ENCODE peak calls at places on chromosomes 6 and 20, in nine cellular contexts. One of them, this sample, is unnamed.

GRCh38 chr20:62891111-62891510 is 29.5 kb upstream of the TCFL5 start:
- DNase-seq in aorta: no peak
- DNase-seq in non-pigmented ciliary epithelial cell: no peak
- DNase-seq in activated T-cell treated with anti-CD3 and anti-CD28 coated beads for 1 hour: peak
- DNase-seq in Right ventricle myocardium superior: no peak
- DNase-seq in stimulated activated naive CD8-positive, alpha-beta T cell treated with anti-CD3 and anti-CD28 coated beads, Interleukin-15, Interleukin-2, amounts not matched to agents 100 U/mL and 50 U/mL, for 24 hours: no peak
- DNase-seq in fibroblast of villous mesenchyme: no peak
- DNase-seq in Right ventricle myocardium inferior: no peak
- DNase-seq in naive B cell: no peak
- DNase-seq in this sample: peak

GRCh38 chr6:72739368-72739779 is 117.5 kb downstream of the KCNQ5 start:
- DNase-seq in Right ventricle myocardium superior: no peak
- DNase-seq in non-pigmented ciliary epithelial cell: no peak
- DNase-seq in activated T-cell treated with anti-CD3 and anti-CD28 coated beads for 1 hour: no peak
- DNase-seq in aorta: no peak
- DNase-seq in naive B cell: no peak
- DNase-seq in Right ventricle myocardium inferior: no peak
- DNase-seq in fibroblast of villous mesenchyme: no peak
- DNase-seq in stimulated activated naive CD8-positive, alpha-beta T cell treated with anti-CD3 and anti-CD28 coated beads, Interleukin-15, Interleukin-2, amounts not matched to agents 100 U/mL and 50 U/mL, for 24 hours: no peak
- DNase-seq in this sample: no peak

GRCh38 chr6:5083307-5083583 is 1.9 kb upstream of the PPP1R3G start:
- DNase-seq in non-pigmented ciliary epithelial cell: no peak
- DNase-seq in Right ventricle myocardium inferior: no peak
- DNase-seq in activated T-cell treated with anti-CD3 and anti-CD28 coated beads for 1 hour: no peak
- DNase-seq in stimulated activated naive CD8-positive, alpha-beta T cell treated with anti-CD3 and anti-CD28 coated beads, Interleukin-15, Interleukin-2, amounts not matched to agents 100 U/mL and 50 U/mL, for 24 hours: no peak
- DNase-seq in Right ventricle myocardium superior: no peak
- DNase-seq in aorta: no peak
- DNase-seq in naive B cell: no peak
- DNase-seq in fibroblast of villous mesenchyme: no peak
- DNase-seq in this sample: no peak

GRCh38 chr6:124870611-124871201 is 91.5 kb upstream of the RNF217 start:
- DNase-seq in activated T-cell treated with anti-CD3 and anti-CD28 coated beads for 1 hour: no peak
- DNase-seq in stimulated activated naive CD8-positive, alpha-beta T cell treated with anti-CD3 and anti-CD28 coated beads, Interleukin-15, Interleukin-2, amounts not matched to agents 100 U/mL and 50 U/mL, for 24 hours: no peak
- DNase-seq in fibroblast of villous mesenchyme: peak
- DNase-seq in non-pigmented ciliary epithelial cell: no peak
- DNase-seq in Right ventricle myocardium superior: no peak
- DNase-seq in Right ventricle myocardium inferior: no peak
- DNase-seq in aorta: no peak
- DNase-seq in naive B cell: no peak
- DNase-seq in this sample: no peak

GRCh38 chr6:50927816-50928215 is 109.1 kb downstream of the TFAP2B start:
- DNase-seq in activated T-cell treated with anti-CD3 and anti-CD28 coated beads for 1 hour: no peak
- DNase-seq in stimulated activated naive CD8-positive, alpha-beta T cell treated with anti-CD3 and anti-CD28 coated beads, Interleukin-15, Interleukin-2, amounts not matched to agents 100 U/mL and 50 U/mL, for 24 hours: no peak
- DNase-seq in naive B cell: no peak
- DNase-seq in fibroblast of villous mesenchyme: no peak
- DNase-seq in Right ventricle myocardium superior: no peak
- DNase-seq in Right ventricle myocardium inferior: no peak
- DNase-seq in non-pigmented ciliary epithelial cell: peak
- DNase-seq in aorta: no peak
- DNase-seq in this sample: no peak

GRCh38 chr6:45480697-45481415 is 103.1 kb upstream of the SUPT3H start:
- DNase-seq in stimulated activated naive CD8-positive, alpha-beta T cell treated with anti-CD3 and anti-CD28 coated beads, Interleukin-15, Interleukin-2, amounts not matched to agents 100 U/mL and 50 U/mL, for 24 hours: no peak
- DNase-seq in activated T-cell treated with anti-CD3 and anti-CD28 coated beads for 1 hour: no peak
- DNase-seq in Right ventricle myocardium superior: no peak
- DNase-seq in naive B cell: no peak
- DNase-seq in non-pigmented ciliary epithelial cell: no peak
- DNase-seq in aorta: no peak
- DNase-seq in Right ventricle myocardium inferior: no peak
- DNase-seq in fibroblast of villous mesenchyme: no peak
- DNase-seq in this sample: no peak

GRCh38 chr20:49400904-49401303 is 81.6 kb downstream of the KCNB1 start:
- DNase-seq in non-pigmented ciliary epithelial cell: no peak
- DNase-seq in fibroblast of villous mesenchyme: no peak
- DNase-seq in naive B cell: no peak
- DNase-seq in Right ventricle myocardium inferior: no peak
- DNase-seq in aorta: no peak
- DNase-seq in Right ventricle myocardium superior: no peak
- DNase-seq in stimulated activated naive CD8-positive, alpha-beta T cell treated with anti-CD3 and anti-CD28 coated beads, Interleukin-15, Interleukin-2, amounts not matched to agents 100 U/mL and 50 U/mL, for 24 hours: no peak
- DNase-seq in activated T-cell treated with anti-CD3 and anti-CD28 coated beads for 1 hour: no peak
- DNase-seq in this sample: no peak

GRCh38 chr6:132703936-132704335 is 9.9 kb downstream of the VNN1 start:
- DNase-seq in non-pigmented ciliary epithelial cell: no peak
- DNase-seq in aorta: no peak
- DNase-seq in activated T-cell treated with anti-CD3 and anti-CD28 coated beads for 1 hour: no peak
- DNase-seq in stimulated activated naive CD8-positive, alpha-beta T cell treated with anti-CD3 and anti-CD28 coated beads, Interleukin-15, Interleukin-2, amounts not matched to agents 100 U/mL and 50 U/mL, for 24 hours: no peak
- DNase-seq in naive B cell: no peak
- DNase-seq in fibroblast of villous mesenchyme: no peak
- DNase-seq in Right ventricle myocardium superior: no peak
- DNase-seq in Right ventricle myocardium inferior: no peak
- DNase-seq in this sample: no peak

GRCh38 chr6:85357651-85358050 is 92.2 kb upstream of the NT5E start:
- DNase-seq in activated T-cell treated with anti-CD3 and anti-CD28 coated beads for 1 hour: no peak
- DNase-seq in non-pigmented ciliary epithelial cell: no peak
- DNase-seq in naive B cell: no peak
- DNase-seq in Right ventricle myocardium inferior: no peak
- DNase-seq in stimulated activated naive CD8-positive, alpha-beta T cell treated with anti-CD3 and anti-CD28 coated beads, Interleukin-15, Interleukin-2, amounts not matched to agents 100 U/mL and 50 U/mL, for 24 hours: no peak
- DNase-seq in aorta: no peak
- DNase-seq in Right ventricle myocardium superior: no peak
- DNase-seq in fibroblast of villous mesenchyme: no peak
- DNase-seq in this sample: no peak

GRCh38 chr6:57248311-57248895 is 26.3 kb upstream of the RAB23 start:
- DNase-seq in Right ventricle myocardium superior: no peak
- DNase-seq in naive B cell: no peak
- DNase-seq in aorta: no peak
- DNase-seq in non-pigmented ciliary epithelial cell: no peak
- DNase-seq in stimulated activated naive CD8-positive, alpha-beta T cell treated with anti-CD3 and anti-CD28 coated beads, Interleukin-15, Interleukin-2, amounts not matched to agents 100 U/mL and 50 U/mL, for 24 hours: no peak
- DNase-seq in activated T-cell treated with anti-CD3 and anti-CD28 coated beads for 1 hour: no peak
- DNase-seq in fibroblast of villous mesenchyme: no peak
- DNase-seq in Right ventricle myocardium inferior: no peak
- DNase-seq in this sample: no peak

GRCh38 chr6:106591111-106591825 is 38.0 kb downstream of the RTN4IP1 start:
- DNase-seq in aorta: peak
- DNase-seq in stimulated activated naive CD8-positive, alpha-beta T cell treated with anti-CD3 and anti-CD28 coated beads, Interleukin-15, Interleukin-2, amounts not matched to agents 100 U/mL and 50 U/mL, for 24 hours: no peak
- DNase-seq in Right ventricle myocardium inferior: no peak
- DNase-seq in activated T-cell treated with anti-CD3 and anti-CD28 coated beads for 1 hour: no peak
- DNase-seq in fibroblast of villous mesenchyme: peak
- DNase-seq in Right ventricle myocardium superior: no peak
- DNase-seq in non-pigmented ciliary epithelial cell: peak
- DNase-seq in naive B cell: no peak
- DNase-seq in this sample: peak

GRCh38 chr6:127641905-127642304 is 64.9 kb downstream of the C6orf58 start:
- DNase-seq in naive B cell: no peak
- DNase-seq in aorta: no peak
- DNase-seq in Right ventricle myocardium inferior: no peak
- DNase-seq in non-pigmented ciliary epithelial cell: peak
- DNase-seq in stimulated activated naive CD8-positive, alpha-beta T cell treated with anti-CD3 and anti-CD28 coated beads, Interleukin-15, Interleukin-2, amounts not matched to agents 100 U/mL and 50 U/mL, for 24 hours: peak
- DNase-seq in activated T-cell treated with anti-CD3 and anti-CD28 coated beads for 1 hour: no peak
- DNase-seq in Right ventricle myocardium superior: no peak
- DNase-seq in fibroblast of villous mesenchyme: peak
- DNase-seq in this sample: no peak

GRCh38 chr6:31272431-31272830 is 539 bp upstream of the HLA-C start:
- DNase-seq in Right ventricle myocardium inferior: no peak
- DNase-seq in naive B cell: no peak
- DNase-seq in Right ventricle myocardium superior: no peak
- DNase-seq in non-pigmented ciliary epithelial cell: no peak
- DNase-seq in fibroblast of villous mesenchyme: peak
- DNase-seq in aorta: no peak
- DNase-seq in stimulated activated naive CD8-positive, alpha-beta T cell treated with anti-CD3 and anti-CD28 coated beads, Interleukin-15, Interleukin-2, amounts not matched to agents 100 U/mL and 50 U/mL, for 24 hours: no peak
- DNase-seq in activated T-cell treated with anti-CD3 and anti-CD28 coated beads for 1 hour: no peak
- DNase-seq in this sample: no peak

GRCh38 chr6:72861935-72862432 is 240.1 kb downstream of the KCNQ5 start:
- DNase-seq in activated T-cell treated with anti-CD3 and anti-CD28 coated beads for 1 hour: no peak
- DNase-seq in Right ventricle myocardium inferior: peak
- DNase-seq in stimulated activated naive CD8-positive, alpha-beta T cell treated with anti-CD3 and anti-CD28 coated beads, Interleukin-15, Interleukin-2, amounts not matched to agents 100 U/mL and 50 U/mL, for 24 hours: peak
- DNase-seq in Right ventricle myocardium superior: no peak
- DNase-seq in aorta: peak
- DNase-seq in naive B cell: no peak
- DNase-seq in fibroblast of villous mesenchyme: peak
- DNase-seq in non-pigmented ciliary epithelial cell: no peak
- DNase-seq in this sample: peak

GRCh38 chr6:139903411-139904157 is 529.1 kb upstream of the CITED2 start:
- DNase-seq in Right ventricle myocardium inferior: no peak
- DNase-seq in activated T-cell treated with anti-CD3 and anti-CD28 coated beads for 1 hour: no peak
- DNase-seq in stimulated activated naive CD8-positive, alpha-beta T cell treated with anti-CD3 and anti-CD28 coated beads, Interleukin-15, Interleukin-2, amounts not matched to agents 100 U/mL and 50 U/mL, for 24 hours: no peak
- DNase-seq in non-pigmented ciliary epithelial cell: no peak
- DNase-seq in Right ventricle myocardium superior: no peak
- DNase-seq in fibroblast of villous mesenchyme: no peak
- DNase-seq in aorta: no peak
- DNase-seq in naive B cell: peak
- DNase-seq in this sample: no peak

GRCh38 chr6:5442319-5442718 is 181.0 kb downstream of the FARS2 start:
- DNase-seq in Right ventricle myocardium superior: no peak
- DNase-seq in activated T-cell treated with anti-CD3 and anti-CD28 coated beads for 1 hour: no peak
- DNase-seq in non-pigmented ciliary epithelial cell: no peak
- DNase-seq in aorta: no peak
- DNase-seq in Right ventricle myocardium inferior: no peak
- DNase-seq in stimulated activated naive CD8-positive, alpha-beta T cell treated with anti-CD3 and anti-CD28 coated beads, Interleukin-15, Interleukin-2, amounts not matched to agents 100 U/mL and 50 U/mL, for 24 hours: no peak
- DNase-seq in fibroblast of villous mesenchyme: no peak
- DNase-seq in naive B cell: no peak
- DNase-seq in this sample: no peak

GRCh38 chr20:9374068-9374467 is 140.3 kb upstream of the LAMP5 start:
- DNase-seq in stimulated activated naive CD8-positive, alpha-beta T cell treated with anti-CD3 and anti-CD28 coated beads, Interleukin-15, Interleukin-2, amounts not matched to agents 100 U/mL and 50 U/mL, for 24 hours: no peak
- DNase-seq in Right ventricle myocardium superior: no peak
- DNase-seq in Right ventricle myocardium inferior: no peak
- DNase-seq in activated T-cell treated with anti-CD3 and anti-CD28 coated beads for 1 hour: no peak
- DNase-seq in fibroblast of villous mesenchyme: peak
- DNase-seq in aorta: no peak
- DNase-seq in non-pigmented ciliary epithelial cell: no peak
- DNase-seq in naive B cell: no peak
- DNase-seq in this sample: no peak